ENCODE peak calls at places on chromosomes 16 and 17, in five cellular contexts. Q, U, J, M and N are unnamed samples.

GRCh38 chr16:73886378-73886777 is 410.2 kb upstream of the PSMD7 start:
- DNase-seq in Q (no peak), U (no peak), J (no peak), M (no peak), N (no peak)

GRCh38 chr17:36034127-36034526 is 16.4 kb upstream of the CCL23 start:
- DNase-seq in Q (no peak), U (no peak), J (no peak), M (no peak), N (no peak)

GRCh38 chr17:27473748-27474609 is 17.7 kb downstream of the KSR1 start:
- DNase-seq in Q (no peak), U (no peak), J (no peak), M (no peak), N (peak; percentile 50)

GRCh38 chr16:56349711-56350161 is 75.6 kb downstream of the AMFR start:
- DNase-seq in Q (no peak), U (no peak), J (no peak), M (no peak), N (no peak)

GRCh38 chr16:65148804-65149203 is 26.9 kb upstream of the CDH11 start:
- DNase-seq in Q (no peak), U (no peak), J (peak; percentile 35), M (no peak), N (no peak)

GRCh38 chr17:28916302-28916934 is 13.5 kb upstream of the DHRS13 start:
- DNase-seq in Q (peak; percentile 57), U (no peak), J (peak; percentile 60), M (peak; percentile 54), N (no peak)

GRCh38 chr17:39800540-39800939 is 62.8 kb downstream of the GRB7 start:
- DNase-seq in Q (no peak), U (no peak), J (peak; percentile 30), M (no peak), N (peak; percentile 91)

GRCh38 chr17:79476074-79476473 is 134.8 kb downstream of the RBFOX3 start:
- DNase-seq in Q (no peak), U (no peak), J (no peak), M (no peak), N (no peak)

GRCh38 chr17:39739020-39739884 is 1.5 kb downstream of the GRB7 start:
- DNase-seq in Q (no peak), U (no peak), J (peak; percentile 92), M (peak; percentile 93), N (no peak)

GRCh38 chr17:64024781-64025731 is 4.6 kb upstream of the ICAM2 start:
- DNase-seq in Q (peak; percentile 19), U (no peak), J (peak; percentile 52), M (peak; percentile 21), N (no peak)

GRCh38 chr17:28404461-28404811 is 1.6 kb downstream of the SLC46A1 start:
- DNase-seq in Q (no peak), U (no peak), J (no peak), M (no peak), N (no peak)

GRCh38 chr16:66366433-66367299 is at the start of gene CDH5:
- DNase-seq in Q (no peak), U (no peak), J (no peak), M (no peak), N (no peak)

GRCh38 chr17:17904171-17905035 is 67.6 kb upstream of the SREBF1 start:
- DNase-seq in Q (no peak), U (no peak), J (no peak), M (no peak), N (no peak)

GRCh38 chr17:28397687-28398279 is 8.2 kb downstream of the SLC46A1 start:
- DNase-seq in Q (no peak), U (no peak), J (no peak), M (no peak), N (no peak)

GRCh38 chr17:55436224-55437164 is 14.9 kb upstream of the MMD start:
- DNase-seq in Q (peak; percentile 41), U (no peak), J (peak; percentile 80), M (no peak), N (no peak)

GRCh38 chr17:41535764-41536481 is 7.8 kb upstream of the KRT19 start:
- DNase-seq in Q (no peak), U (no peak), J (peak; percentile 50), M (peak; percentile 69), N (no peak)

GRCh38 chr16:27712251-27712711 is 162.3 kb downstream of the KATNIP start:
- DNase-seq in Q (no peak), U (no peak), J (no peak), M (no peak), N (no peak)

GRCh38 chr16:57690782-57691471 is 3.7 kb upstream of the DRC7 start:
- DNase-seq in Q (peak; percentile 26), U (no peak), J (no peak), M (no peak), N (no peak)

GRCh38 chr17:29379084-29379811 is 10.9 kb upstream of the TAOK1 start:
- DNase-seq in Q (no peak), U (no peak), J (peak; percentile 87), M (peak; percentile 37), N (no peak)

GRCh38 chr17:74737299-74738050 is 419 bp downstream of the RAB37 start:
- DNase-seq in Q (peak; percentile 9), U (no peak), J (no peak), M (no peak), N (no peak)

GRCh38 chr17:46072998-46073397 is 73.9 kb downstream of the STH start:
- DNase-seq in Q (peak; percentile 75), U (no peak), J (no peak), M (no peak), N (no peak)

GRCh38 chr17:81921996-81922565 is 4.1 kb upstream of the SIRT7 start:
- DNase-seq in Q (no peak), U (no peak), J (no peak), M (no peak), N (no peak)
- H3K4me3 ChIP-seq in Q (no peak overlapping the region), U (no peak overlapping the region), J (no peak overlapping the region), M (no peak overlapping the region), N (no peak overlapping the region)

DNA sequence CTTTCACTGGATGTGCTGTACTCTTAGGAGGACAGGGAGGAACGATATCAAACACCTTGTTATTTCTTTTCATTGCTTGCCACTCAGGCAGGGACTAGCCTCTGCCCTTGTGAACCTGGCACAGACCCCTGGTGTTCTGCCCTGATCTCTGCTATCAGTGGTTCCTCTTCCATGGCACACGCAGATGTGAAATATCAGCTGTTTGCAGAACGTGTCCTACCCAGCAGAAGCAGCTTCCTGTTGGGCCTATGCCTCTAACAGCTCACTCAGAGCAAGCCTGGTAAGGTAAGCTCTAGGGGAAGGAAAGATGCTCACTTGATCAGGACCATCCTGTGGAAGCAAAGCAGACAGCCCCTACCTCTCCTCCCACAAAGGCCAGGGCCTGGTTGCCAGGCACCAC is 41.1 kb upstream of the GFOD2 start:
- DNase-seq in Q (no peak), U (no peak), J (no peak), M (no peak), N (peak; percentile 30)
- H3K4me3 ChIP-seq in Q (no peak overlapping the region), U (no peak overlapping the region), J (no peak overlapping the region), M (no peak overlapping the region), N (no peak overlapping the region)

DNA sequence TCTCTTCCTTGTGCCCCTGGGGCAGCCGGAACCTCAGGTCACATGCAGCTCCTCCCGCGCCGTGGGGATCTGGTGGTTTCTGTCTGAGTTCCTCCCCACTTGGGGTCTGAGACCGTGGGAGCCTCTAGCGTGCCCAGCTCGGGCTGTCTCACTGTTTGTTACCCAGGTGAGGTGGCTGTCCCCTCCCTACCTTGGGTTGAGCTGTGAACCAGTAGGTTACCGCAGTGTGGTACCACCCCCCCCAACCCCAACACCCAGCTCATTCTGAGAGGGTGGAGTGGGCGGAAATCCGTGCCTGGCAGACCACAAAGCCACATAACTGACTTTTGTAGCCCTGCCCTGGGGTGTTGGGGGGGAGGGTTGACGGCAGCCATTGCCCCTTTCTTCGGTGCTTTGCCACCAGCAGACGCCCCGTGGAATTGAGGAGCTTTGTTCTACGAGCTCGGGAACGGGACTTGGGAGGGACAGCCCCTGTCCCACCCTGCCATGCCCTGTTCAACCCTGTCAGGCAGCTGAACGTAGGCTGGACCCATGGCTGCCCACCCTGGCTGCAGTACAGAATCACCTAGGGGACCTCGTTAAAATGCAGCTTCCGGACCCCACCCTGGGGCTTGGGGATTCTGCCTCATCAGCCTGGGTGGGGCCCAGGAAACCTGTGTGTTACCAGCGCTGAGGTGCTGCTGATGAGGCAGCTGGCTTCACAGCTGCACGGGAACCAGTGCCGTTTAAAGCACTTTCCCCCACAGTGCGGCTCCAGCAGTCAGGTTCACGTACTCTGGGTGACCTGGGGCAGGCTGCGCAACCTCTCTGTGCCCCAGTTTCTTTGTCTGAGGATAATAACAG is 18.5 kb downstream of the RAP1GAP2 start:
- DNase-seq in Q (no peak), U (no peak), J (no peak), M (peak; percentile 44), N (peak; percentile 94)
- H3K4me3 ChIP-seq in Q (no peak overlapping the region), U (no peak overlapping the region), J (no peak overlapping the region), M (no peak overlapping the region), N (peak overlapping the region; percentile 50)

GRCh38 chr17:44095647-44096496 is 25.3 kb downstream of the G6PC3 start:
- DNase-seq in Q (peak; percentile 91), U (peak; percentile 70), J (peak; percentile 80), M (peak; percentile 81), N (peak; percentile 82)
- H3K4me3 ChIP-seq in Q (peak overlapping the region; percentile 26), U (peak overlapping the region; percentile 46), J (peak overlapping the region; percentile 16), M (no peak overlapping the region), N (peak overlapping the region; percentile 52)

DNA sequence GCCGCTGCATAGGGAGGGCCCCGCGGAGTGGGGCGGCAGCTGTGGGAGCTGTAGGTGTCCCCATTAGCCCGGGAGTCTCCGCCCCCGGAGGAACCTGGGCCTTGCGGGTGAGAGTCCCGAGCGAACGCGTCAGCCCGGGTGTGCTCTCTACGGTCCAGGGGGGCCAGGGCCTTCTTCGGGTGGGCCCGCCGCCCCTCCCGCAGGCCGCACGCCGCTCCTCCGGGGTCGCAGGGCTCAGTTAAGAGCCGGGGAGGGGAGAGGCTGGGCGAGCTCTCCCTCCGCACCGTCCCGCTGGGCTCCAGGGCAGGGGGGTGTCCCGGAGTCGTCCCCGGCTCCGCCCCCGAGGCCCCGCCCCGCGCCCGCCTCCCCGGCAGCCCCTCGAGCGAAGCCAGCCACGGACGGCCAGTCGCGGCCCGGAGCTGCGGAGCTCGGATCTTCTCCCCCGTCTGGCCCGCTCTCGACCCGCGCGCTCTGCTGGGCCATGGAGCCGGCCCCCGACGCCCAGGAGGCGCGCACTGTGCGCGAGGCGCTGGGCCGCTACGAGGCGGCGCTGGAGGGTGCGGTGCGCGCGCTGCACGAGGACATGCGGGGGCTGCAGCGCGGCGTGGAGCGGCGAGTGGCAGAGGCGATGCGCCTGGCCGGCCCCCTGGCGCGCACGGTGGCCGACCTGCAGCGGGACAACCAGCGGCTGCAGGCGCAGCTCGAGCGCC is at the start of gene SMTNL2:
- DNase-seq in Q (no peak), U (no peak), J (no peak), M (peak; percentile 35), N (no peak)
- H3K4me3 ChIP-seq in Q (no peak within 1 kb of the TSS), U (no peak within 1 kb of the TSS), J (no peak within 1 kb of the TSS), M (peak within 1 kb of the TSS; percentile 42), N (peak within 1 kb of the TSS; percentile 31)

GRCh38 chr16:4694664-4695451 is 1.5 kb downstream of the NUDT16L1 start:
- DNase-seq in Q (no peak), U (no peak), J (no peak), M (no peak), N (no peak)
- H3K4me3 ChIP-seq in Q (peak overlapping the region; percentile 70), U (peak overlapping the region; percentile 70), J (peak overlapping the region; percentile 64), M (peak overlapping the region; percentile 72), N (peak overlapping the region; percentile 77)

GRCh38 chr16:85751665-85752501 is 987 bp upstream of the C16orf74 start:
- DNase-seq in Q (no peak), U (no peak), J (peak; percentile 92), M (no peak), N (no peak)
- H3K4me3 ChIP-seq in Q (no peak overlapping the region), U (no peak overlapping the region), J (no peak overlapping the region), M (no peak overlapping the region), N (no peak overlapping the region)